ENCODE peak calls at places on chromosomes 11 and 22, in eight cellular contexts. T is OCI-LY7, F is mucosa of descending colon, Q is upper lobe of right lung, V is heart left ventricle, S is cardiac muscle cell, I is A673, D is lung. K is an unnamed sample.

GRCh38 chr11:19232910-19233503 is 7.7 kb downstream of the E2F8 start:
- DNase-seq in T (no peak), F (no peak), Q (no peak), V (no peak), S (no peak), I (no peak), D (no peak), K (peak; percentile 95)

GRCh38 chr22:24752091-24752623 is 22.4 kb downstream of the PIWIL3 start:
- DNase-seq in T (no peak), F (no peak), Q (no peak), V (no peak), S (no peak), I (no peak), D (no peak), K (no peak)

GRCh38 chr22:43443072-43443471 is 31.3 kb downstream of the MPPED1 start:
- DNase-seq in T (no peak), F (no peak), Q (peak; percentile 44), V (no peak), S (no peak), I (no peak), D (no peak), K (no peak)

GRCh38 chr11:11806586-11806985 is 35.2 kb upstream of the USP47 start:
- DNase-seq in T (no peak), F (no peak), Q (no peak), V (no peak), S (no peak), I (no peak), D (no peak), K (no peak)

GRCh38 chr11:125621995-125622394 is 3.0 kb upstream of the CHEK1 start:
- DNase-seq in T (no peak), F (no peak), Q (no peak), V (no peak), S (no peak), I (peak; percentile 28), D (no peak), K (peak; percentile 60)

GRCh38 chr11:118774032-118774431 is 16.9 kb downstream of the DDX6 start:
- DNase-seq in T (no peak), F (no peak), Q (no peak), V (no peak), S (no peak), I (no peak), D (no peak), K (no peak)

GRCh38 chr11:68262544-68262827 is 9.3 kb downstream of the C11orf24 start:
- DNase-seq in T (no peak), F (no peak), Q (no peak), V (no peak), S (no peak), I (no peak), D (no peak), K (no peak)

GRCh38 chr22:26949193-26949592 is 291.8 kb downstream of the MIAT start:
- DNase-seq in T (no peak), F (no peak), Q (no peak), V (peak; percentile 37), S (peak; percentile 82), I (peak; percentile 51), D (no peak), K (peak; percentile 24)

GRCh38 chr11:16791494-16791961 is 53.1 kb downstream of the C11orf58 start:
- DNase-seq in T (no peak), F (no peak), Q (no peak), V (no peak), S (no peak), I (no peak), D (no peak), K (peak; percentile 86)

GRCh38 chr22:35540600-35541253 is at the start of gene RASD2:
- DNase-seq in T (peak; percentile 31), F (peak; percentile 62), Q (no peak), V (peak; percentile 48), S (peak; percentile 51), I (peak; percentile 73), D (no peak), K (peak; percentile 37)

GRCh38 chr22:21013742-21014201 is 1.2 kb upstream of the P2RX6 start:
- DNase-seq in T (no peak), F (no peak), Q (no peak), V (no peak), S (peak; percentile 62), I (no peak), D (no peak), K (no peak)

GRCh38 chr22:31953251-31953650 is 8.9 kb downstream of the YWHAH start:
- DNase-seq in T (no peak), F (no peak), Q (no peak), V (no peak), S (no peak), I (no peak), D (no peak), K (no peak)

GRCh38 chr11:78941226-78941851 is 366.7 kb upstream of the NARS2 start:
- DNase-seq in T (no peak), F (no peak), Q (peak; percentile 64), V (no peak), S (peak; percentile 57), I (no peak), D (no peak), K (no peak)

GRCh38 chr11:133678211-133678610 is 145.9 kb upstream of the OPCML start:
- DNase-seq in T (no peak), F (no peak), Q (no peak), V (no peak), S (no peak), I (no peak), D (no peak), K (no peak)

GRCh38 chr11:133679896-133680295 is 147.6 kb upstream of the OPCML start:
- DNase-seq in T (no peak), F (no peak), Q (no peak), V (no peak), S (no peak), I (no peak), D (no peak), K (no peak)

DNA sequence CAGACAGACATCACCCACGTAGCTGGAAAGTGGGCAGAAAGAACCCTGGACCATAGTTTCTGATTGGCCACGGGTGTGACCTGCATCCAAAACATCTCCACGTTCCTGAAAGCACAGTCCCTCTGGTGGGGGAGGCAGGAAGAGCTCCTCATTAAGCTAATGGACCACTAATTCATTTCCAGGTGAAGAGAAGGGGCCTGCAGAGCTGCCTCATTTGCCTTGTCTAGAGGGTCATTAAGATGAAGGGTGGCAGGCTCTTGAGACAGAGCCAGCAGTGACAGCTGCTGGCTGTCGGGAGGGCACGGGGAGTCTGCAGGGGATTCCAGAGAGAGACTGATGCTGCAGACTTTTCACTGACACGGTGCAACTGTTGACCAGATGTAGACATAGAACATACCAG is 149.6 kb upstream of the OPCML start:
- DNase-seq in T (no peak), F (no peak), Q (no peak), V (no peak), S (peak; percentile 76), I (no peak), D (no peak), K (no peak)
- TF ChIP-seq CTCF in T (no peak), F (no peak), Q (no peak), V (no peak), S (no peak), I (no peak), D (no peak), K (no peak)

DNA sequence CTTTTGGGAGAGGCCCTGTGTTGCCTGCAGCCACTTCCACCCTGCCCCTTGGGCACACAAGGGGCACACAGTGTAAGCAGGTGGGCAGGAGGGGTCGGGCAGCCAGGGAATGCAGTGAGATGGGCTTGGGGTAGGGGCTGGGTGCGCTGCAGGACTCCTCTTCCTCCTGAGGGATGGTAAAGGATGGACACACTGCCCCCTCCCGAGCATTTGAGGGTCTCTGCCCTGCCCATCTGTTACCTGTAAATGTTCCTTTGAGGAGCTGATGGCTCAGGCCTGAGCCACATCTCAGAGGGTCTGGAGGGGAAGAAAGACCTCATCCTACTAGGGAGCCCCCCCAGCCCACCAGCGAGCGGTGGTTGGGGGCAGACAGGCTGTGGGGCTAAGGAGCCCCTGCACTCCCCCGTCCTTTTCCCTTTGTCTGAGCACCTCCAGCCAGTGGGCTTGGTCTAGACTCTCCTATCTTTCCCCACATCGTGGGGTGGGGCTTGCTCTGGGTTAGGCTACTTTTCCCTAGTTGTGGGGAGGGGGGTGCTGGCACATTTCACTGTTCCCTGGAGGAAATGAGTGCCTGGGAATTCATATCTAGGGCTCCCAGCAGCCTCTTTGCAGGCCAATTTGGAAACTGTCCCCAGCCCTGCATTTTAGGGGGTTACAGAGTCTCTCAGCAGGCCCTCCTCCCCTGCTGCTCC is 1.7 kb upstream of the TSSC4 start:
- DNase-seq in T (no peak), F (no peak), Q (no peak), V (no peak), S (no peak), I (no peak), D (no peak), K (no peak)
- H3K4me3 ChIP-seq in T (peak overlapping the region; percentile 77), F (no peak overlapping the region), Q (peak overlapping the region; percentile 61), V (no peak overlapping the region), S (no peak overlapping the region), I (peak overlapping the region; percentile 82), D (no peak overlapping the region), K (peak overlapping the region; percentile 75)

GRCh38 chr11:250274-250673 is 13.5 kb downstream of the PSMD13 start:
- DNase-seq in T (no peak), F (no peak), Q (no peak), V (no peak), S (no peak), I (no peak), D (no peak), K (no peak)

GRCh38 chr11:252666-253065 is 15.9 kb downstream of the PSMD13 start:
- DNase-seq in T (no peak), F (no peak), Q (no peak), V (no peak), S (no peak), I (no peak), D (no peak), K (no peak)

GRCh38 chr11:253160-253885 is 16.5 kb downstream of the PSMD13 start:
- DNase-seq in T (no peak), F (no peak), Q (no peak), V (no peak), S (no peak), I (no peak), D (no peak), K (no peak)

GRCh38 chr11:250740-251299 is 14.0 kb downstream of the PSMD13 start:
- DNase-seq in T (peak; percentile 60), F (peak; percentile 70), Q (no peak), V (peak; percentile 54), S (peak; percentile 71), I (peak; percentile 62), D (peak; percentile 67), K (peak; percentile 66)

GRCh38 chr11:251550-251949 is 14.8 kb downstream of the PSMD13 start:
- DNase-seq in T (no peak), F (no peak), Q (no peak), V (no peak), S (no peak), I (no peak), D (no peak), K (no peak)
- TF ChIP-seq CTCF in T (no peak), F (no peak), Q (no peak), V (no peak), S (no peak), I (no peak), D (no peak), K (no peak)

DNA sequence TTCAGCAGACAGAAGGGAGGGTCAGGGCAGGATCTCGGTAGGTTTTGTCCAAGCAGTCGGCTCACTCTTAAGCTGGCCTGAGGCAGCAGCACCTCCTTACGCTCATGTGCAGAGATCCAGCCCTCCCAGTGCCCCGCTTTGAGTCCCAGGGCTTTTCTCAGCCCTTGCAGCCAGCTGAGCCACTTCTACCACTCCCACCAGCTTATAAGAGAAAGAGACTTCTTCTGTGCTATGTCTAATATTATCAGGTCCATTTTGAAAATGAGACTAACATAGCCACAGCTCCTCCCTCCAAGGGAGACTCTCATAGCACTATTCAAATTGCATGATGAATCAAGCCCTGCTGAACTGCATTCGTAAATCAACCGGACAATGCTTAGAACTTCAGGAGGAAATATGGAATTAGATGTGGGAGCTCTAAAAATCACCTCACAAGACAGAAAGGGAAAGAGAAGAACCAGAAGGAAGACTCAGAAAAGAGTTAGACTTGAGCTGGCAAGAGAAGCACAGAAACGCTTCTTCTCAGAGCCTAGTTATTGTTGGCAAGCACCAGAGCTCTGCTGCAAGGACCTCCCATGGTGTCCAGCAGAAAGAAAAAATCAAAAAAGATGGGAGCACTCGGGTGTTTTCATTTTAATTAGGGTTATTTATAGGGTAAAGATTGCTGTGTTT is 181.5 kb downstream of the ETS1 start:
- DNase-seq in T (no peak), F (no peak), Q (no peak), V (no peak), S (no peak), I (no peak), D (no peak), K (no peak)
- H3K4me3 ChIP-seq in T (no peak overlapping the region), F (no peak overlapping the region), Q (no peak overlapping the region), V (no peak overlapping the region), S (no peak overlapping the region), I (no peak overlapping the region), D (no peak overlapping the region), K (no peak overlapping the region)